ENCODE peak calls at places on chromosomes 12 and 14, in ten cellular contexts. One of them, this sample, is unnamed.

GRCh38 chr12:122423258-122424165 is 1.0 kb upstream of the CLIP1 start:
- DNase-seq in BJ: no peak
- DNase-seq in GM23338: peak; percentile 69
- DNase-seq in dorsolateral prefrontal cortex: no peak
- DNase-seq in AG04450: no peak
- DNase-seq in MG63: peak; percentile 24
- DNase-seq in choroid plexus epithelial cell: peak; percentile 46
- DNase-seq in CD8-positive, alpha-beta memory T cell: no peak
- DNase-seq in left lung: no peak
- DNase-seq in AG04449: no peak
- DNase-seq in this sample: no peak

GRCh38 chr12:81296556-81297305 is 218.9 kb downstream of the ACSS3 start:
- DNase-seq in BJ: no peak
- DNase-seq in GM23338: no peak
- DNase-seq in dorsolateral prefrontal cortex: no peak
- DNase-seq in AG04450: no peak
- DNase-seq in MG63: peak; percentile 75
- DNase-seq in choroid plexus epithelial cell: peak; percentile 77
- DNase-seq in CD8-positive, alpha-beta memory T cell: no peak
- DNase-seq in left lung: no peak
- DNase-seq in AG04449: no peak
- DNase-seq in this sample: peak; percentile 41

GRCh38 chr12:128570191-128571065 is 253.3 kb downstream of the SLC15A4 start:
- DNase-seq in BJ: no peak
- DNase-seq in GM23338: no peak
- DNase-seq in dorsolateral prefrontal cortex: no peak
- DNase-seq in AG04450: no peak
- DNase-seq in MG63: no peak
- DNase-seq in choroid plexus epithelial cell: no peak
- DNase-seq in CD8-positive, alpha-beta memory T cell: peak; percentile 14
- DNase-seq in left lung: no peak
- DNase-seq in AG04449: no peak
- DNase-seq in this sample: no peak

GRCh38 chr14:54503476-54503875 is 6.2 kb upstream of the CGRRF1 start:
- DNase-seq in BJ: no peak
- DNase-seq in GM23338: peak; percentile 34
- DNase-seq in dorsolateral prefrontal cortex: no peak
- DNase-seq in AG04450: no peak
- DNase-seq in MG63: peak; percentile 6
- DNase-seq in choroid plexus epithelial cell: peak; percentile 72
- DNase-seq in CD8-positive, alpha-beta memory T cell: no peak
- DNase-seq in left lung: no peak
- DNase-seq in AG04449: no peak
- DNase-seq in this sample: no peak

GRCh38 chr12:52474212-52474611 is 607 bp upstream of the KRT6C start:
- DNase-seq in BJ: no peak
- DNase-seq in GM23338: no peak
- DNase-seq in dorsolateral prefrontal cortex: no peak
- DNase-seq in AG04450: no peak
- DNase-seq in MG63: no peak
- DNase-seq in choroid plexus epithelial cell: no peak
- DNase-seq in CD8-positive, alpha-beta memory T cell: no peak
- DNase-seq in left lung: no peak
- DNase-seq in AG04449: no peak
- DNase-seq in this sample: no peak

GRCh38 chr12:51270847-51271518 is 768 bp upstream of the SMAGP start:
- DNase-seq in BJ: peak; percentile 49
- DNase-seq in GM23338: no peak
- DNase-seq in dorsolateral prefrontal cortex: no peak
- DNase-seq in AG04450: peak; percentile 29
- DNase-seq in MG63: peak; percentile 8
- DNase-seq in choroid plexus epithelial cell: peak; percentile 70
- DNase-seq in CD8-positive, alpha-beta memory T cell: no peak
- DNase-seq in left lung: no peak
- DNase-seq in AG04449: peak; percentile 49
- DNase-seq in this sample: peak; percentile 43

GRCh38 chr12:89383235-89384049 is 31.1 kb upstream of the DUSP6 start:
- DNase-seq in BJ: no peak
- DNase-seq in GM23338: no peak
- DNase-seq in dorsolateral prefrontal cortex: no peak
- DNase-seq in AG04450: no peak
- DNase-seq in MG63: no peak
- DNase-seq in choroid plexus epithelial cell: no peak
- DNase-seq in CD8-positive, alpha-beta memory T cell: no peak
- DNase-seq in left lung: no peak
- DNase-seq in AG04449: no peak
- DNase-seq in this sample: peak; percentile 24

GRCh38 chr12:3131129-3131528 is 54.0 kb downstream of the TSPAN9 start:
- DNase-seq in BJ: no peak
- DNase-seq in GM23338: no peak
- DNase-seq in dorsolateral prefrontal cortex: no peak
- DNase-seq in AG04450: no peak
- DNase-seq in MG63: no peak
- DNase-seq in choroid plexus epithelial cell: no peak
- DNase-seq in CD8-positive, alpha-beta memory T cell: no peak
- DNase-seq in left lung: no peak
- DNase-seq in AG04449: no peak
- DNase-seq in this sample: no peak

GRCh38 chr14:95533822-95534221 is 1.0 kb upstream of the GLRX5 start:
- DNase-seq in BJ: no peak
- DNase-seq in GM23338: peak; percentile 23
- DNase-seq in dorsolateral prefrontal cortex: no peak
- DNase-seq in AG04450: no peak
- DNase-seq in MG63: no peak
- DNase-seq in choroid plexus epithelial cell: no peak
- DNase-seq in CD8-positive, alpha-beta memory T cell: no peak
- DNase-seq in left lung: no peak
- DNase-seq in AG04449: no peak
- DNase-seq in this sample: no peak

GRCh38 chr14:51442513-51443175 is 202.6 kb downstream of the TMX1 start:
- DNase-seq in BJ: peak; percentile 88
- DNase-seq in GM23338: no peak
- DNase-seq in dorsolateral prefrontal cortex: no peak
- DNase-seq in AG04450: peak; percentile 91
- DNase-seq in MG63: peak; percentile 76
- DNase-seq in choroid plexus epithelial cell: peak; percentile 98
- DNase-seq in CD8-positive, alpha-beta memory T cell: no peak
- DNase-seq in left lung: no peak
- DNase-seq in AG04449: peak; percentile 94
- DNase-seq in this sample: peak; percentile 96

GRCh38 chr14:51093371-51094281 is 1.3 kb downstream of the TRIM9 start:
- DNase-seq in BJ: no peak
- DNase-seq in GM23338: peak; percentile 78
- DNase-seq in dorsolateral prefrontal cortex: peak; percentile 72
- DNase-seq in AG04450: no peak
- DNase-seq in MG63: peak; percentile 3
- DNase-seq in choroid plexus epithelial cell: peak; percentile 31
- DNase-seq in CD8-positive, alpha-beta memory T cell: no peak
- DNase-seq in left lung: peak; percentile 76
- DNase-seq in AG04449: no peak
- DNase-seq in this sample: no peak

GRCh38 chr12:51386361-51386760 is 4.8 kb downstream of the GALNT6 start:
- DNase-seq in BJ: no peak
- DNase-seq in GM23338: no peak
- DNase-seq in dorsolateral prefrontal cortex: no peak
- DNase-seq in AG04450: no peak
- DNase-seq in MG63: no peak
- DNase-seq in choroid plexus epithelial cell: no peak
- DNase-seq in CD8-positive, alpha-beta memory T cell: no peak
- DNase-seq in left lung: no peak
- DNase-seq in AG04449: no peak
- DNase-seq in this sample: no peak

GRCh38 chr12:131250028-131250950 is 296.6 kb downstream of the ADGRD1 start:
- DNase-seq in BJ: no peak
- DNase-seq in GM23338: no peak
- DNase-seq in dorsolateral prefrontal cortex: no peak
- DNase-seq in AG04450: no peak
- DNase-seq in MG63: no peak
- DNase-seq in choroid plexus epithelial cell: no peak
- DNase-seq in CD8-positive, alpha-beta memory T cell: no peak
- DNase-seq in left lung: no peak
- DNase-seq in AG04449: no peak
- DNase-seq in this sample: no peak

GRCh38 chr12:90253142-90253541 is 544.5 kb upstream of the ATP2B1 start:
- DNase-seq in BJ: no peak
- DNase-seq in GM23338: no peak
- DNase-seq in dorsolateral prefrontal cortex: no peak
- DNase-seq in AG04450: no peak
- DNase-seq in MG63: no peak
- DNase-seq in choroid plexus epithelial cell: no peak
- DNase-seq in CD8-positive, alpha-beta memory T cell: no peak
- DNase-seq in left lung: no peak
- DNase-seq in AG04449: no peak
- DNase-seq in this sample: no peak

GRCh38 chr12:124296295-124296915 is 1.5 kb downstream of the RFLNA start:
- DNase-seq in BJ: no peak
- DNase-seq in GM23338: peak; percentile 35
- DNase-seq in dorsolateral prefrontal cortex: no peak
- DNase-seq in AG04450: no peak
- DNase-seq in MG63: no peak
- DNase-seq in choroid plexus epithelial cell: no peak
- DNase-seq in CD8-positive, alpha-beta memory T cell: no peak
- DNase-seq in left lung: peak; percentile 68
- DNase-seq in AG04449: no peak
- DNase-seq in this sample: no peak
- H3K4me3 ChIP-seq in BJ: no peak overlapping the region
- H3K4me3 ChIP-seq in GM23338: peak overlapping the region; percentile 66
- H3K4me3 ChIP-seq in dorsolateral prefrontal cortex: no peak overlapping the region
- H3K4me3 ChIP-seq in AG04450: no peak overlapping the region
- H3K4me3 ChIP-seq in MG63: no peak overlapping the region
- H3K4me3 ChIP-seq in choroid plexus epithelial cell: peak overlapping the region; percentile 51
- H3K4me3 ChIP-seq in CD8-positive, alpha-beta memory T cell: no peak overlapping the region
- H3K4me3 ChIP-seq in left lung: no peak overlapping the region
- H3K4me3 ChIP-seq in AG04449: peak overlapping the region; percentile 23
- H3K4me3 ChIP-seq in this sample: peak overlapping the region; percentile 47

DNA sequence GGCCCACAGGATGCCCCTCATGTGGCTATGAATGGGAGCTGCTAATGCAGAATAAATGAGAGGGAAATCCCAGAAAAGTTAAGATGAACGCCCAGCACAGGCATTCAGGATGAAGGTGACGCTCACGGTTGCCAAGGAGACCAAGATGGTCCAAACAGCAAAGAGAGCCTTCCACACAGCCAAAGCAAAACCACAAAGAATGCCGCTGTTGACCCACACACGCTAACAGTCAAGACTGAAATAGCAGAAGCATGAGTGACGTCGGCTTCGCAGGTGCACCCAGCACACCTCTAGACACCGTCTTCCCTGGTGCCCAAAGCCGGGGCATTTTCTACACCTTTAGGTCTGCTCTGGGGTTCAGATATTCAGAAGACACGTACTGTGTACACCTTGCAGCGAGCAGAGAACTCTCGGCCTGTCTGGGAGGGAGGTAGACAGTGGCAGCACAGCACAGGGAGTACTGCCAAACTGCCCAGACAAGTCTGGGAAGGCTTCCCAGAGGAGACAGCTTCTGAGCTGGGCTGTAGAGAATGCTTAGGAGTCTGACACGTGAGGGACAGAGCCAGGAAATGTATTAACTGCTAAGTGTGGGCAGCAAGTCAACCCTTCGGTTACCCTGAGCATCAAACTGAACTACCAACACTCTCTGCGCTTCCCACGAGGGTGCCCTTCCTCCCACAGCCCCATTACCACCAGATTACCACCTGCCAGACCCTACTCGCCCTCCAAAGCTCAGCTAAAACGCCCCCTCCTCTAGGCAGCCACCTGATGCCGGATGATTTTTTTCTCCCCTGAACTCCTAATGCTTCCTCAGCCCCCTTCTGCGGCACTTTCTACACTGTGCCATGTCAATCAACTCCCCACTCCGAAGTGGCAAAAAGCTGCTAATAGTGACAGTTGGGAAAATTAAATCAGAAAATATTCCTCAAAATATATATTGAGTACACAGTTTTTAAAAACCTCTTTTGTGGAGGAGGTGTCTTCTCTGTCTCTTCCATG is 50.1 kb downstream of the CCDC88C start:
- DNase-seq in BJ: no peak
- DNase-seq in GM23338: no peak
- DNase-seq in dorsolateral prefrontal cortex: no peak
- DNase-seq in AG04450: no peak
- DNase-seq in MG63: peak; percentile 71
- DNase-seq in choroid plexus epithelial cell: peak; percentile 35
- DNase-seq in CD8-positive, alpha-beta memory T cell: peak; percentile 72
- DNase-seq in left lung: no peak
- DNase-seq in AG04449: no peak
- DNase-seq in this sample: no peak
- H3K4me3 ChIP-seq in BJ: no peak overlapping the region
- H3K4me3 ChIP-seq in GM23338: no peak overlapping the region
- H3K4me3 ChIP-seq in dorsolateral prefrontal cortex: no peak overlapping the region
- H3K4me3 ChIP-seq in AG04450: no peak overlapping the region
- H3K4me3 ChIP-seq in MG63: no peak overlapping the region
- H3K4me3 ChIP-seq in choroid plexus epithelial cell: no peak overlapping the region
- H3K4me3 ChIP-seq in CD8-positive, alpha-beta memory T cell: peak overlapping the region; percentile 47
- H3K4me3 ChIP-seq in left lung: no peak overlapping the region
- H3K4me3 ChIP-seq in AG04449: no peak overlapping the region
- H3K4me3 ChIP-seq in this sample: no peak overlapping the region

DNA sequence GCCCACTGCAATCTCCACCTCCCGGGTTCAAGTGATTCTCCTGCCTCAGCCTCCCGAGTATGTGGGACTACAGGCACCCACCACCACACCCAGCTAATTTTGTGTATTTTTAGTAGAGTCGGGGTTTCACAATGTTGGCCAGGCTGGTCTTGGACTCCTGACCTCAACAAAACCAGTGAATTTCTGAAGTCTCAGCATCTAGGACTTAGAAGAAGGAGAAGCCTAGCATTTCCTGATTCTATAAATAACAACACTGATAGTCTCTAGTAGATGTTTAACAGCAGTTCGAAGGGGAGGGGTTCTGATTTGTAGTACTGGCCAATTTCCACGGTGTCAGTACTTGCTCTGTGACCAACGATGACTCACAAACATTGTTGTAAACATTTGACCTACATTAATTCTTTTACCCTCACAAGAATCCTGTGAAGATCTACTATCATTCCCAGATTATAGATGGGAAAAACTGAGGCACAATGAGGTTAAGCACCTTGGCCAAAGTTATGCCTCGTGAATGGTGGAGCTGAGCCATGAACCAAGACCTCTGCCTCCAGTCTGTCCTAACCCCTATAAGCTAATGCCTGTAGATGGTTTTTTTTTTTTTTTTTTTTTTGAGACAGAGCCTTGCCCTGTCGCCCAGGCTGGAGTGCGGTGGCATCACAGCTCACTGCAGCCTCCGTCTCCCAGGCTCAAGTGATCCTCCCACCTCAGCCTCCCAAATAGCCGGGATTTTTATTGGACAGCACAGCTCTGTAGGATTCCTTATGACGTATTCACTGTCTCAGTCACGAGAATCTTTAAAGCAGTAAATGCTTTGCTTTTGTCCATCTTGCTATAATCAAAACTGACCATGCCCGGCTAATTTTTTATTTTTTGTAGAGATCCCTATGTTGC is 5.2 kb downstream of the P2RX4 start:
- DNase-seq in BJ: peak; percentile 85
- DNase-seq in GM23338: no peak
- DNase-seq in dorsolateral prefrontal cortex: no peak
- DNase-seq in AG04450: peak; percentile 75
- DNase-seq in MG63: peak; percentile 77
- DNase-seq in choroid plexus epithelial cell: peak; percentile 93
- DNase-seq in CD8-positive, alpha-beta memory T cell: no peak
- DNase-seq in left lung: peak; percentile 18
- DNase-seq in AG04449: peak; percentile 42
- DNase-seq in this sample: peak; percentile 70
- H3K4me3 ChIP-seq in BJ: no peak overlapping the region
- H3K4me3 ChIP-seq in GM23338: no peak overlapping the region
- H3K4me3 ChIP-seq in dorsolateral prefrontal cortex: no peak overlapping the region
- H3K4me3 ChIP-seq in AG04450: no peak overlapping the region
- H3K4me3 ChIP-seq in MG63: no peak overlapping the region
- H3K4me3 ChIP-seq in choroid plexus epithelial cell: no peak overlapping the region
- H3K4me3 ChIP-seq in CD8-positive, alpha-beta memory T cell: no peak overlapping the region
- H3K4me3 ChIP-seq in left lung: no peak overlapping the region
- H3K4me3 ChIP-seq in AG04449: no peak overlapping the region
- H3K4me3 ChIP-seq in this sample: no peak overlapping the region

GRCh38 chr12:116820077-116820656 is 61.1 kb downstream of the HRK start:
- DNase-seq in BJ: no peak
- DNase-seq in GM23338: no peak
- DNase-seq in dorsolateral prefrontal cortex: no peak
- DNase-seq in AG04450: no peak
- DNase-seq in MG63: no peak
- DNase-seq in choroid plexus epithelial cell: no peak
- DNase-seq in CD8-positive, alpha-beta memory T cell: no peak
- DNase-seq in left lung: no peak
- DNase-seq in AG04449: no peak
- DNase-seq in this sample: no peak
- H3K4me3 ChIP-seq in BJ: no peak overlapping the region
- H3K4me3 ChIP-seq in GM23338: peak overlapping the region; percentile 99
- H3K4me3 ChIP-seq in dorsolateral prefrontal cortex: no peak overlapping the region
- H3K4me3 ChIP-seq in AG04450: no peak overlapping the region
- H3K4me3 ChIP-seq in MG63: no peak overlapping the region
- H3K4me3 ChIP-seq in choroid plexus epithelial cell: no peak overlapping the region
- H3K4me3 ChIP-seq in CD8-positive, alpha-beta memory T cell: no peak overlapping the region
- H3K4me3 ChIP-seq in left lung: no peak overlapping the region
- H3K4me3 ChIP-seq in AG04449: no peak overlapping the region
- H3K4me3 ChIP-seq in this sample: no peak overlapping the region